ENCODE peak calls at places on chromosomes 7 and 10, in six cellular contexts. R is dorsolateral prefrontal cortex, G is kidney, B is astrocyte, Q is HL-60, P is lung. I is an unnamed sample.

GRCh38 chr7:159033956-159034938 is 110.4 kb downstream of the VIPR2 start:
- DNase-seq in R (no peak), G (no peak), B (no peak), Q (no peak), P (no peak), I (no peak)

GRCh38 chr10:133318494-133319127 is 9.9 kb downstream of the ZNF511 start:
- DNase-seq in R (peak), G (peak), B (no peak), Q (peak), P (peak), I (no peak)

GRCh38 chr7:35699906-35700305 is 5.0 kb upstream of the HERPUD2 start:
- DNase-seq in R (no peak), G (no peak), B (no peak), Q (no peak), P (no peak), I (no peak)

GRCh38 chr7:47361746-47362215 is 220.1 kb downstream of the TNS3 start:
- DNase-seq in R (peak), G (no peak), B (peak), Q (no peak), P (peak), I (no peak)

GRCh38 chr10:90779573-90779972 is 78.3 kb downstream of the HTR7 start:
- DNase-seq in R (no peak), G (no peak), B (peak), Q (no peak), P (no peak), I (no peak)

GRCh38 chr10:102869290-102870198 is at the start of gene AS3MT:
- DNase-seq in R (peak), G (peak), B (no peak), Q (no peak), P (no peak), I (no peak)

GRCh38 chr10:22148956-22149355 is 68.9 kb downstream of the EBLN1 start:
- DNase-seq in R (no peak), G (no peak), B (peak), Q (no peak), P (no peak), I (no peak)

GRCh38 chr7:41881313-41882130 is 178.6 kb upstream of the INHBA start:
- DNase-seq in R (no peak), G (no peak), B (no peak), Q (peak), P (peak), I (peak)

GRCh38 chr10:132095403-132096113 is 29.8 kb downstream of the JAKMIP3 start:
- DNase-seq in R (no peak), G (peak), B (no peak), Q (no peak), P (no peak), I (no peak)

GRCh38 chr7:29035044-29035740 is 77.1 kb upstream of the TRIL start:
- DNase-seq in R (no peak), G (no peak), B (peak), Q (no peak), P (no peak), I (no peak)

GRCh38 chr10:113007343-113007771 is 57.3 kb downstream of the TCF7L2 start:
- DNase-seq in R (no peak), G (no peak), B (no peak), Q (no peak), P (no peak), I (no peak)

GRCh38 chr7:95396136-95397032 is at the start of gene PON3:
- DNase-seq in R (no peak), G (no peak), B (no peak), Q (no peak), P (peak), I (no peak)

GRCh38 chr7:1263391-1263951 is 30.8 kb downstream of the UNCX start:
- DNase-seq in R (no peak), G (peak), B (no peak), Q (no peak), P (no peak), I (no peak)

GRCh38 chr7:153682628-153683027 is 369.6 kb upstream of the DPP6 start:
- DNase-seq in R (no peak), G (no peak), B (no peak), Q (no peak), P (no peak), I (no peak)

GRCh38 chr10:117460846-117461765 is 81.4 kb upstream of the EMX2 start:
- DNase-seq in R (no peak), G (no peak), B (no peak), Q (no peak), P (no peak), I (no peak)

GRCh38 chr10:71981024-71981867 is 17.1 kb downstream of the CHST3 start:
- DNase-seq in R (peak), G (no peak), B (peak), Q (no peak), P (no peak), I (peak)

GRCh38 chr10:102046095-102046494 is 9.9 kb downstream of the ARMH3 start:
- DNase-seq in R (no peak), G (no peak), B (no peak), Q (no peak), P (no peak), I (no peak)

GRCh38 chr7:153523320-153524015 is 528.7 kb upstream of the DPP6 start:
- DNase-seq in R (no peak), G (no peak), B (no peak), Q (no peak), P (no peak), I (peak)

GRCh38 chr10:31832261-31832660 is 96.4 kb downstream of the ARHGAP12 start:
- DNase-seq in R (no peak), G (no peak), B (no peak), Q (no peak), P (no peak), I (no peak)

GRCh38 chr10:126309193-126309592 is 79.1 kb downstream of the ADAM12 start:
- DNase-seq in R (no peak), G (no peak), B (no peak), Q (no peak), P (no peak), I (no peak)

GRCh38 chr10:21724695-21725371 is 190.8 kb downstream of the MLLT10 start:
- DNase-seq in R (no peak), G (peak), B (peak), Q (peak), P (peak), I (peak)

GRCh38 chr10:73771722-73772279 is 10.0 kb upstream of the CHCHD1 start:
- DNase-seq in R (peak), G (no peak), B (no peak), Q (peak), P (no peak), I (no peak)

GRCh38 chr10:81135851-81136250 is 598.1 kb downstream of the SH2D4B start:
- DNase-seq in R (no peak), G (no peak), B (no peak), Q (no peak), P (no peak), I (no peak)

GRCh38 chr10:63250032-63250431 is 116.9 kb downstream of the NRBF2 start:
- DNase-seq in R (no peak), G (no peak), B (no peak), Q (no peak), P (no peak), I (no peak)

GRCh38 chr7:155881471-155882350 is 69.4 kb upstream of the SHH start:
- DNase-seq in R (no peak), G (no peak), B (no peak), Q (no peak), P (no peak), I (no peak)

GRCh38 chr10:55146032-55146431 is 345.0 kb upstream of the PCDH15 start:
- DNase-seq in R (no peak), G (no peak), B (peak), Q (no peak), P (no peak), I (no peak)

DNA sequence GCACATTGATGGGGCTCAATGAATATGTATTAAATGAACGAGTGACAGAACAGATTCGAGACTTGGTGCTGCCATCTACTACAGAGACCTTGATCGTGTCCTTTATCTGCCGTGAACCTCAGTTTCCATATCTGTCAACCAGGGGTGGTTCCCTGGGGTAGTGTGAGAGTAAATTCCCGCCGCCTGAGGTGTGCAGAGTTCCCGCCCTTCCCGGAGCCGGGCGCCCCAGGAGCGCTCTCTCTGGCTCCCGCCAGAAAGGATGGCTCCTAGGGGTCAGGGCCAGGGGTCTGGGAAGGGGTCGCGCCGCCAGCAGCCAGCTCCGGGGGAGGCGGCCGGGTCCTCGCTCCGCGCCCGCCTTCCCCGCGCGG is 333 bp upstream of the PLCE1 start:
- DNase-seq in R (no peak), G (no peak), B (no peak), Q (no peak), P (no peak), I (no peak)
- H3K27ac ChIP-seq in R (no peak), G (no peak), B (no peak), Q (no peak), P (no peak), I (no peak)

DNA sequence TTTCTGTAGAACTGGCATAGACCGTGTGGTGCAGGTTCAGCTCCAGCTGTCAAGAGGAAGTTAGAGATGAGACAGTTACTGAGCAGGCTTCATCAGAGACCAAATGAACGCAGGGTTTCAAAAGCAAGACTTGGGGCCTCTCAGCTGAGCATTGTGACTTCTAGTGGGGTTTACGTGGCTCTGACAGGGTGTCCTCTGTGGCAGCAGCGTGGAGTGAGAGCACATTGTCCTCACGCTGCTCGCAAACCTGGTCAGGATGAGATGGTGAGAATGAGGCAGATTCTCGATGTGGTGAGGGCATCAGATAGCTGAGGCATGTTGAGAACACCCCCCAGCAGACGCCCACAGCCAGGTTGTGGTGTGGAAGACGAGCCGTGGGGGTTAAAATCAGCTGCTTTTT is 126.0 kb downstream of the DNAJB6 start:
- DNase-seq in R (no peak), G (no peak), B (no peak), Q (no peak), P (no peak), I (no peak)
- H3K27ac ChIP-seq in R (no peak), G (no peak), B (no peak), Q (no peak), P (no peak), I (no peak)

GRCh38 chr10:104098360-104098925 is 12.8 kb upstream of the COL17A1 start:
- DNase-seq in R (no peak), G (no peak), B (peak), Q (no peak), P (no peak), I (no peak)
- H3K27ac ChIP-seq in R (no peak), G (no peak), B (peak), Q (no peak), P (no peak), I (no peak)

DNA sequence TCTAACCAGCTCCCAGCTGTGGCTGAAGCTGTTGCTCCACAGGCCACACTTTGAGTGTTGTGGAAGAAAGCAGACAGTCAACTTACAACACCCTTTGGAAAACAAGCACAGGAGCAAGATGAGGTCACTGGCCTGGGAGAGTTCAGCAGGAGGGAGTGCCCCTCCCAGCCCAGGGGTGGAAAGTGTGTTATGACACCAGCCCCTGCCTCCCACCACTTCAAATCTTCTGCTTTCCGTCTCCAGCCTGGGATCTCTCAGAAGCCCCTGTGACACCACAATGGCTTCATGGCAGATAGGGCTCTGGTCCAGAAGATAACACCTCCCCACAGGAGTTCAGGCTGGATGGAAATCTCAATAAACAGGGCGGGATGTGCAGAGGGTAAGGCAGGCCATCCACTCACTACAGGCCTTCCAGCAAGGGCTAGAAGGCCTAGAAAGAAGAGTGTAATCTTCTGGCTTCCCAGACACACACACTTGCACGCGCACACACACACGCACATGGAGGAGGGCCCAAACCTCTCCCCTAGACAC is 48.7 kb upstream of the ZMIZ1 start:
- DNase-seq in R (peak), G (peak), B (no peak), Q (no peak), P (no peak), I (no peak)
- H3K27ac ChIP-seq in R (no peak), G (no peak), B (no peak), Q (no peak), P (no peak), I (no peak)

GRCh38 chr10:17185873-17186272 is 15.6 kb downstream of the TRDMT1 start:
- DNase-seq in R (no peak), G (no peak), B (no peak), Q (no peak), P (no peak), I (no peak)
- H3K27ac ChIP-seq in R (no peak), G (no peak), B (no peak), Q (no peak), P (no peak), I (no peak)

DNA sequence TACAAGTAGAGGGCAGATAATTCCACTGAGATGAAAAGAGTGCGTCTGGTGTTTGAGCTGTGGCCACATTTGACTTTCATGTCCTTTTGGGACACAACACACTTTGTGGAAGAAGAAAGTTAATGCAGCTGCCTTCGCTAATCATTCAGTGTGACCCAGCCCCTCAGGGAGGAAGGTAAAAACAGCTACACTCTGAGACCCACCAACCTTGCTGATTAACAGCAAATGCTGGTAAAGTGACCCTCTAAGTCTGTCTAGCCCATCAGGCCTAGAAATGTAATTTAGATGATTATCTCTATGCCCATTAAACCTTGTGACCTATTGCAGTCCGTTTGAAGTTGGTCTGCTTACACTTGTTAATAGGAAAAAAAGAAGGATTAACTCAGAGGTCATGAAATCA is 161.9 kb upstream of the WNT16 start:
- DNase-seq in R (no peak), G (no peak), B (no peak), Q (no peak), P (no peak), I (no peak)
- H3K27ac ChIP-seq in R (no peak), G (no peak), B (no peak), Q (no peak), P (no peak), I (no peak)

I was measured in substantia nigra.